ENCODE peak calls at places on chromosomes 12 and 14, in five cellular contexts. One of them, this sample, is unnamed. For H3K4me1, the result is how much of the 10 kb centered on the place peaks cover.

GRCh38 chr12:75571651-75572050 is 60.2 kb upstream of the KRR1 start:
- DNase-seq in fibroblast of lung: peak
- DNase-seq in heart left ventricle: no peak
- DNase-seq in IMR-90: no peak
- DNase-seq in H1: no peak
- DNase-seq in this sample: no peak

GRCh38 chr12:31035944-31036665 is 37.6 kb upstream of the DDX11 start:
- DNase-seq in heart left ventricle: no peak
- DNase-seq in IMR-90: peak
- DNase-seq in H1: no peak
- DNase-seq in fibroblast of lung: peak
- DNase-seq in this sample: no peak

GRCh38 chr14:54395284-54395683 is 1.5 kb upstream of the CDKN3 start:
- DNase-seq in IMR-90: no peak
- DNase-seq in fibroblast of lung: no peak
- DNase-seq in heart left ventricle: no peak
- DNase-seq in H1: no peak
- DNase-seq in this sample: no peak

GRCh38 chr12:29517265-29517664 is 19.8 kb upstream of the OVCH1 start:
- DNase-seq in H1: no peak
- DNase-seq in IMR-90: no peak
- DNase-seq in fibroblast of lung: no peak
- DNase-seq in heart left ventricle: no peak
- DNase-seq in this sample: no peak

GRCh38 chr12:15834575-15834974 is 45.4 kb upstream of the EPS8 start:
- DNase-seq in H1: no peak
- DNase-seq in IMR-90: no peak
- DNase-seq in heart left ventricle: no peak
- DNase-seq in fibroblast of lung: no peak
- DNase-seq in this sample: no peak

GRCh38 chr12:97131220-97131981 is 224.3 kb downstream of the NEDD1 start:
- DNase-seq in heart left ventricle: no peak
- DNase-seq in H1: no peak
- DNase-seq in fibroblast of lung: peak
- DNase-seq in IMR-90: no peak
- DNase-seq in this sample: no peak

GRCh38 chr14:102164241-102164641 is 24.5 kb downstream of the WDR20 start:
- DNase-seq in fibroblast of lung: peak
- DNase-seq in H1: no peak
- DNase-seq in heart left ventricle: no peak
- DNase-seq in IMR-90: peak
- DNase-seq in this sample: no peak

GRCh38 chr12:6647083-6647604 is at the start of gene ACRBP:
- DNase-seq in heart left ventricle: peak
- DNase-seq in H1: peak
- DNase-seq in fibroblast of lung: peak
- DNase-seq in IMR-90: peak
- DNase-seq in this sample: peak

GRCh38 chr12:103745962-103746361 is 95.1 kb downstream of the NT5DC3 start:
- DNase-seq in H1: peak
- DNase-seq in IMR-90: no peak
- DNase-seq in fibroblast of lung: no peak
- DNase-seq in heart left ventricle: no peak
- DNase-seq in this sample: no peak

GRCh38 chr14:22602853-22603252 is 4.8 kb downstream of the ABHD4 start:
- DNase-seq in fibroblast of lung: no peak
- DNase-seq in IMR-90: peak
- DNase-seq in H1: no peak
- DNase-seq in heart left ventricle: no peak
- DNase-seq in this sample: no peak

GRCh38 chr14:73752297-73752992 is 38.3 kb upstream of the PNMA1 start:
- DNase-seq in heart left ventricle: peak
- DNase-seq in fibroblast of lung: peak
- DNase-seq in IMR-90: peak
- DNase-seq in H1: no peak
- DNase-seq in this sample: peak

GRCh38 chr14:105067969-105068301 is 2.7 kb upstream of the GPR132 start:
- DNase-seq in H1: no peak
- DNase-seq in IMR-90: no peak
- DNase-seq in fibroblast of lung: no peak
- DNase-seq in heart left ventricle: no peak
- DNase-seq in this sample: no peak

GRCh38 chr14:105069887-105070759 is 4.9 kb upstream of the GPR132 start:
- DNase-seq in IMR-90: peak
- DNase-seq in H1: no peak
- DNase-seq in heart left ventricle: no peak
- DNase-seq in fibroblast of lung: no peak
- DNase-seq in this sample: peak

GRCh38 chr14:105068818-105069217 is 3.6 kb upstream of the GPR132 start:
- DNase-seq in IMR-90: no peak
- DNase-seq in heart left ventricle: no peak
- DNase-seq in fibroblast of lung: no peak
- DNase-seq in H1: no peak
- DNase-seq in this sample: no peak

GRCh38 chr14:105070760-105071137 is 5.5 kb upstream of the GPR132 start:
- DNase-seq in H1: no peak
- DNase-seq in fibroblast of lung: no peak
- DNase-seq in heart left ventricle: no peak
- DNase-seq in IMR-90: no peak
- DNase-seq in this sample: no peak

DNA sequence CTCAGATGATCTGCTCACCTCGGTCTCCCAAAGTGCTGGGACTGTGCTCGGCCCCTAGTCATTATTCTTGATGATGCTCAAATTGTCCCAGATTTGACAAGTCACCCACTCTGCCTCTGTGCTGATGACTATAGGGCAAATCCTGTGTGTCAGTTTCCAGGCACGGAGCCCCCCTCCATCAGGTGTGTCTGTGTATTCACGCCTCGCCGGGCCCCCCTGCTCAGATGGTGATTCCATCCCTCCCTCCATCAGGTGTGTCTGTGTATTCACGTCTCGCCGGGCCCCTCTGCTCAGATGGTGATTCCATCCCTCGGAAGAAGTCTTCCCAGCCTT is 4.3 kb upstream of the GPR132 start:
- DNase-seq in H1: no peak
- DNase-seq in IMR-90: no peak
- DNase-seq in fibroblast of lung: no peak
- DNase-seq in heart left ventricle: no peak
- DNase-seq in this sample: no peak
- H3K4me1 ChIP-seq in H1: under half
- H3K4me1 ChIP-seq in IMR-90: under half
- H3K4me1 ChIP-seq in fibroblast of lung: under half
- H3K4me1 ChIP-seq in heart left ventricle: under half
- H3K4me1 ChIP-seq in this sample: under half

GRCh38 chr12:120849765-120850164 is 54.4 kb downstream of the SPPL3 start:
- DNase-seq in H1: no peak
- DNase-seq in heart left ventricle: no peak
- DNase-seq in fibroblast of lung: peak
- DNase-seq in IMR-90: peak
- DNase-seq in this sample: no peak

GRCh38 chr12:120851444-120851843 is 52.7 kb downstream of the SPPL3 start:
- DNase-seq in H1: no peak
- DNase-seq in fibroblast of lung: no peak
- DNase-seq in heart left ventricle: no peak
- DNase-seq in IMR-90: no peak
- DNase-seq in this sample: no peak

GRCh38 chr12:120853188-120853587 is 51.0 kb downstream of the SPPL3 start:
- DNase-seq in fibroblast of lung: peak
- DNase-seq in heart left ventricle: no peak
- DNase-seq in IMR-90: peak
- DNase-seq in H1: no peak
- DNase-seq in this sample: no peak

GRCh38 chr12:120854804-120855203 is 49.4 kb downstream of the SPPL3 start:
- DNase-seq in H1: no peak
- DNase-seq in fibroblast of lung: no peak
- DNase-seq in heart left ventricle: no peak
- DNase-seq in IMR-90: no peak
- DNase-seq in this sample: no peak

DNA sequence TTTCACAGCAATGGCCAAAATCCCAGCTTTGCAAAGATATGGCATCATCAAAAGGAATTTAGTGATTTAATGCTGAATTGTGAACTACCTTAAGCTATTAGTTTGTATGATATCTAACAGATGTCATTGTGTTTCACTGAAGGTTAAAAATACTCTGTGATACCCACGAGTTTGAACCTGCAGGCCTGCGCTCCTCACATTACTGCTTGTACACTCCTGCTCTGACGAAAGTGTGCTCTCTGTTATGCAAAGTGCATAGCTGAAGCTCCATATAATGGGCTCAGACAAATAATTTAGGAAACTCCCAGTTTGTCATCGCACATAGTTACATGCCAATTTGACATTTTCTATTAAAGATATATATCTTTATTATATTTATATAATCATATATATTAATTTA is 52.2 kb downstream of the SPPL3 start:
- DNase-seq in H1: no peak
- DNase-seq in IMR-90: no peak
- DNase-seq in fibroblast of lung: no peak
- DNase-seq in heart left ventricle: no peak
- DNase-seq in this sample: no peak
- H3K4me3 ChIP-seq in H1: no peak
- H3K4me3 ChIP-seq in IMR-90: no peak
- H3K4me3 ChIP-seq in fibroblast of lung: no peak
- H3K4me3 ChIP-seq in heart left ventricle: no peak
- H3K4me3 ChIP-seq in this sample: no peak

GRCh38 chr14:99554184-99554583 is 49.8 kb downstream of the CCDC85C start:
- DNase-seq in H1: no peak
- DNase-seq in heart left ventricle: peak
- DNase-seq in IMR-90: no peak
- DNase-seq in fibroblast of lung: no peak
- DNase-seq in this sample: no peak

GRCh38 chr14:99552572-99553216 is 51.3 kb downstream of the CCDC85C start:
- DNase-seq in heart left ventricle: peak
- DNase-seq in fibroblast of lung: no peak
- DNase-seq in H1: no peak
- DNase-seq in IMR-90: no peak
- DNase-seq in this sample: no peak

GRCh38 chr14:99554757-99555531 is 49.1 kb downstream of the CCDC85C start:
- DNase-seq in H1: no peak
- DNase-seq in heart left ventricle: peak
- DNase-seq in IMR-90: no peak
- DNase-seq in fibroblast of lung: no peak
- DNase-seq in this sample: no peak

GRCh38 chr14:99559286-99559990 is 44.6 kb downstream of the CCDC85C start:
- DNase-seq in H1: no peak
- DNase-seq in IMR-90: no peak
- DNase-seq in fibroblast of lung: peak
- DNase-seq in heart left ventricle: no peak
- DNase-seq in this sample: no peak

GRCh38 chr14:99556134-99556791 is 47.7 kb downstream of the CCDC85C start:
- DNase-seq in IMR-90: no peak
- DNase-seq in heart left ventricle: no peak
- DNase-seq in fibroblast of lung: no peak
- DNase-seq in H1: no peak
- DNase-seq in this sample: no peak
- H3K4me1 ChIP-seq in IMR-90: under half
- H3K4me1 ChIP-seq in heart left ventricle: under half
- H3K4me1 ChIP-seq in fibroblast of lung: under half
- H3K4me1 ChIP-seq in H1: under half
- H3K4me1 ChIP-seq in this sample: under half

GRCh38 chr14:94388896-94389469 is 581 bp upstream of the SERPINA1 start:
- DNase-seq in fibroblast of lung: no peak
- DNase-seq in heart left ventricle: no peak
- DNase-seq in H1: no peak
- DNase-seq in IMR-90: no peak
- DNase-seq in this sample: no peak
- H3K4me3 ChIP-seq in fibroblast of lung: no peak
- H3K4me3 ChIP-seq in heart left ventricle: no peak
- H3K4me3 ChIP-seq in H1: no peak
- H3K4me3 ChIP-seq in IMR-90: no peak
- H3K4me3 ChIP-seq in this sample: no peak